ENCODE peak calls at places on chromosomes 13 and 19, in five cellular contexts. One of them, this sample, is unnamed. For H3K27me3, the result is how much of the 10 kb centered on the place peaks cover.

GRCh38 chr13:45162821-45163220 is 38.0 kb downstream of the KCTD4 start:
- DNase-seq in right lobe of liver: no peak
- DNase-seq in endothelial cell of umbilical vein: peak
- DNase-seq in IMR-90: peak
- DNase-seq in heart right ventricle: no peak
- DNase-seq in this sample: no peak

GRCh38 chr19:49432141-49433073 is 7.2 kb downstream of the GFY start:
- DNase-seq in endothelial cell of umbilical vein: no peak
- DNase-seq in heart right ventricle: no peak
- DNase-seq in IMR-90: no peak
- DNase-seq in right lobe of liver: no peak
- DNase-seq in this sample: no peak

GRCh38 chr13:93603043-93603442 is 376.4 kb downstream of the GPC6 start:
- DNase-seq in heart right ventricle: no peak
- DNase-seq in IMR-90: peak
- DNase-seq in right lobe of liver: no peak
- DNase-seq in endothelial cell of umbilical vein: no peak
- DNase-seq in this sample: no peak

GRCh38 chr19:11570039-11570462 is 7.4 kb downstream of the ACP5 start:
- DNase-seq in heart right ventricle: no peak
- DNase-seq in IMR-90: no peak
- DNase-seq in right lobe of liver: no peak
- DNase-seq in endothelial cell of umbilical vein: no peak
- DNase-seq in this sample: no peak

GRCh38 chr19:18170714-18171255 is 2.8 kb upstream of the IFI30 start:
- DNase-seq in heart right ventricle: no peak
- DNase-seq in IMR-90: no peak
- DNase-seq in right lobe of liver: peak
- DNase-seq in endothelial cell of umbilical vein: no peak
- DNase-seq in this sample: peak

GRCh38 chr13:95644611-95645052 is at the start of gene DZIP1:
- DNase-seq in heart right ventricle: peak
- DNase-seq in right lobe of liver: peak
- DNase-seq in IMR-90: peak
- DNase-seq in endothelial cell of umbilical vein: peak
- DNase-seq in this sample: peak

GRCh38 chr19:39809368-39809767 is 24.6 kb downstream of the DYRK1B start:
- DNase-seq in endothelial cell of umbilical vein: no peak
- DNase-seq in right lobe of liver: no peak
- DNase-seq in heart right ventricle: no peak
- DNase-seq in IMR-90: no peak
- DNase-seq in this sample: no peak

GRCh38 chr19:36079389-36079788 is 24.7 kb downstream of the WDR62 start:
- DNase-seq in endothelial cell of umbilical vein: no peak
- DNase-seq in right lobe of liver: no peak
- DNase-seq in heart right ventricle: no peak
- DNase-seq in IMR-90: no peak
- DNase-seq in this sample: no peak

GRCh38 chr13:64206430-64207225 is 2791.0 kb upstream of the PCDH20 start:
- DNase-seq in heart right ventricle: no peak
- DNase-seq in IMR-90: no peak
- DNase-seq in endothelial cell of umbilical vein: no peak
- DNase-seq in right lobe of liver: no peak
- DNase-seq in this sample: no peak

GRCh38 chr19:16527971-16528521 is 14.2 kb downstream of the CHERP start:
- DNase-seq in right lobe of liver: no peak
- DNase-seq in heart right ventricle: no peak
- DNase-seq in IMR-90: no peak
- DNase-seq in endothelial cell of umbilical vein: peak
- DNase-seq in this sample: no peak

GRCh38 chr13:113968463-113969310 is 5.2 kb downstream of the C13orf46 start:
- DNase-seq in IMR-90: no peak
- DNase-seq in right lobe of liver: peak
- DNase-seq in heart right ventricle: no peak
- DNase-seq in endothelial cell of umbilical vein: no peak
- DNase-seq in this sample: no peak

GRCh38 chr19:917323-918151 is at the start of gene KISS1R:
- DNase-seq in IMR-90: peak
- DNase-seq in right lobe of liver: no peak
- DNase-seq in heart right ventricle: no peak
- DNase-seq in endothelial cell of umbilical vein: no peak
- DNase-seq in this sample: no peak

GRCh38 chr13:28531195-28531955 is 36.4 kb upstream of the FLT1 start:
- DNase-seq in right lobe of liver: peak
- DNase-seq in IMR-90: peak
- DNase-seq in endothelial cell of umbilical vein: peak
- DNase-seq in heart right ventricle: peak
- DNase-seq in this sample: peak

GRCh38 chr19:7830272-7830771 is 304 bp downstream of the EVI5L start:
- DNase-seq in endothelial cell of umbilical vein: no peak
- DNase-seq in IMR-90: no peak
- DNase-seq in heart right ventricle: peak
- DNase-seq in right lobe of liver: no peak
- DNase-seq in this sample: peak

GRCh38 chr19:11288349-11288748 is 7.6 kb upstream of the TSPAN16 start:
- DNase-seq in endothelial cell of umbilical vein: peak
- DNase-seq in heart right ventricle: no peak
- DNase-seq in IMR-90: peak
- DNase-seq in right lobe of liver: no peak
- DNase-seq in this sample: no peak

GRCh38 chr13:94232956-94233355 is 246.5 kb downstream of the DCT start:
- DNase-seq in right lobe of liver: no peak
- DNase-seq in heart right ventricle: no peak
- DNase-seq in endothelial cell of umbilical vein: no peak
- DNase-seq in IMR-90: no peak
- DNase-seq in this sample: no peak

GRCh38 chr19:47229674-47230121 is 1.3 kb downstream of the BBC3 start:
- DNase-seq in IMR-90: peak
- DNase-seq in heart right ventricle: no peak
- DNase-seq in right lobe of liver: no peak
- DNase-seq in endothelial cell of umbilical vein: peak
- DNase-seq in this sample: no peak

GRCh38 chr13:32211788-32212187 is 103.4 kb downstream of the ZAR1L start:
- DNase-seq in IMR-90: peak
- DNase-seq in heart right ventricle: no peak
- DNase-seq in endothelial cell of umbilical vein: no peak
- DNase-seq in right lobe of liver: no peak
- DNase-seq in this sample: no peak

GRCh38 chr13:22717036-22717435 is 463.7 kb upstream of the SGCG start:
- DNase-seq in heart right ventricle: no peak
- DNase-seq in endothelial cell of umbilical vein: no peak
- DNase-seq in right lobe of liver: no peak
- DNase-seq in IMR-90: no peak
- DNase-seq in this sample: no peak

GRCh38 chr13:56700324-56700723 is 440.4 kb upstream of the PRR20A start:
- DNase-seq in IMR-90: no peak
- DNase-seq in right lobe of liver: no peak
- DNase-seq in endothelial cell of umbilical vein: no peak
- DNase-seq in heart right ventricle: no peak
- DNase-seq in this sample: no peak

GRCh38 chr19:52901842-52902241 is 4.4 kb upstream of the ZNF320 start:
- DNase-seq in IMR-90: no peak
- DNase-seq in right lobe of liver: no peak
- DNase-seq in endothelial cell of umbilical vein: no peak
- DNase-seq in heart right ventricle: no peak
- DNase-seq in this sample: no peak

GRCh38 chr19:49447485-49448431 is 3.9 kb downstream of the PIH1D1 start:
- DNase-seq in right lobe of liver: no peak
- DNase-seq in endothelial cell of umbilical vein: peak
- DNase-seq in IMR-90: peak
- DNase-seq in heart right ventricle: no peak
- DNase-seq in this sample: no peak

GRCh38 chr13:84810781-84811180 is 928.5 kb upstream of the SLITRK1 start:
- DNase-seq in endothelial cell of umbilical vein: no peak
- DNase-seq in right lobe of liver: no peak
- DNase-seq in heart right ventricle: no peak
- DNase-seq in IMR-90: no peak
- DNase-seq in this sample: no peak

GRCh38 chr19:1837625-1838105 is 10.6 kb downstream of the REXO1 start:
- DNase-seq in right lobe of liver: no peak
- DNase-seq in endothelial cell of umbilical vein: peak
- DNase-seq in heart right ventricle: no peak
- DNase-seq in IMR-90: no peak
- DNase-seq in this sample: no peak

GRCh38 chr13:77565635-77566034 is 30.1 kb downstream of the SCEL start:
- DNase-seq in IMR-90: peak
- DNase-seq in heart right ventricle: no peak
- DNase-seq in right lobe of liver: no peak
- DNase-seq in endothelial cell of umbilical vein: peak
- DNase-seq in this sample: no peak

GRCh38 chr13:114174529-114174941 is 4.5 kb upstream of the CFAP97D2 start:
- DNase-seq in right lobe of liver: no peak
- DNase-seq in heart right ventricle: no peak
- DNase-seq in endothelial cell of umbilical vein: peak
- DNase-seq in IMR-90: peak
- DNase-seq in this sample: no peak

GRCh38 chr19:41195675-41196497 is 2.9 kb downstream of the CYP2S1 start:
- DNase-seq in endothelial cell of umbilical vein: no peak
- DNase-seq in heart right ventricle: no peak
- DNase-seq in IMR-90: peak
- DNase-seq in right lobe of liver: no peak
- DNase-seq in this sample: no peak

GRCh38 chr19:19356901-19357566 is 36.4 kb downstream of the MAU2 start:
- DNase-seq in heart right ventricle: no peak
- DNase-seq in IMR-90: no peak
- DNase-seq in right lobe of liver: no peak
- DNase-seq in endothelial cell of umbilical vein: no peak
- DNase-seq in this sample: no peak

GRCh38 chr19:19355606-19356139 is 35.0 kb downstream of the MAU2 start:
- DNase-seq in IMR-90: no peak
- DNase-seq in heart right ventricle: no peak
- DNase-seq in right lobe of liver: no peak
- DNase-seq in endothelial cell of umbilical vein: no peak
- DNase-seq in this sample: no peak

GRCh38 chr19:19354007-19354406 is 33.4 kb downstream of the MAU2 start:
- DNase-seq in heart right ventricle: no peak
- DNase-seq in IMR-90: no peak
- DNase-seq in endothelial cell of umbilical vein: no peak
- DNase-seq in right lobe of liver: no peak
- DNase-seq in this sample: no peak

GRCh38 chr19:19354932-19355331 is 34.3 kb downstream of the MAU2 start:
- DNase-seq in right lobe of liver: no peak
- DNase-seq in IMR-90: no peak
- DNase-seq in endothelial cell of umbilical vein: no peak
- DNase-seq in heart right ventricle: no peak
- DNase-seq in this sample: no peak

GRCh38 chr19:19356500-19356899 is 35.9 kb downstream of the MAU2 start:
- DNase-seq in right lobe of liver: no peak
- DNase-seq in heart right ventricle: no peak
- DNase-seq in endothelial cell of umbilical vein: no peak
- DNase-seq in IMR-90: no peak
- DNase-seq in this sample: no peak
- H3K27ac ChIP-seq in right lobe of liver: no peak
- H3K27ac ChIP-seq in heart right ventricle: no peak
- H3K27ac ChIP-seq in endothelial cell of umbilical vein: no peak
- H3K27ac ChIP-seq in IMR-90: no peak
- H3K27ac ChIP-seq in this sample: no peak

GRCh38 chr13:111575719-111576118 is 255.3 kb downstream of the TEX29 start:
- DNase-seq in endothelial cell of umbilical vein: no peak
- DNase-seq in right lobe of liver: peak
- DNase-seq in IMR-90: no peak
- DNase-seq in heart right ventricle: no peak
- DNase-seq in this sample: no peak
- H3K27me3 ChIP-seq in endothelial cell of umbilical vein: under half
- H3K27me3 ChIP-seq in right lobe of liver: under half
- H3K27me3 ChIP-seq in IMR-90: under half
- H3K27me3 ChIP-seq in heart right ventricle: under half
- H3K27me3 ChIP-seq in this sample: under half

GRCh38 chr13:30026909-30027308 is 176.5 kb upstream of the UBL3 start:
- DNase-seq in IMR-90: no peak
- DNase-seq in right lobe of liver: no peak
- DNase-seq in heart right ventricle: no peak
- DNase-seq in endothelial cell of umbilical vein: no peak
- DNase-seq in this sample: no peak

GRCh38 chr13:30026093-30026492 is 175.7 kb upstream of the UBL3 start:
- DNase-seq in heart right ventricle: no peak
- DNase-seq in right lobe of liver: no peak
- DNase-seq in endothelial cell of umbilical vein: peak
- DNase-seq in IMR-90: peak
- DNase-seq in this sample: no peak

GRCh38 chr13:30025351-30025750 is 174.9 kb upstream of the UBL3 start:
- DNase-seq in right lobe of liver: no peak
- DNase-seq in IMR-90: no peak
- DNase-seq in endothelial cell of umbilical vein: no peak
- DNase-seq in heart right ventricle: no peak
- DNase-seq in this sample: no peak

GRCh38 chr13:30030141-30030750 is 179.8 kb upstream of the UBL3 start:
- DNase-seq in right lobe of liver: no peak
- DNase-seq in IMR-90: no peak
- DNase-seq in heart right ventricle: no peak
- DNase-seq in endothelial cell of umbilical vein: no peak
- DNase-seq in this sample: no peak

DNA sequence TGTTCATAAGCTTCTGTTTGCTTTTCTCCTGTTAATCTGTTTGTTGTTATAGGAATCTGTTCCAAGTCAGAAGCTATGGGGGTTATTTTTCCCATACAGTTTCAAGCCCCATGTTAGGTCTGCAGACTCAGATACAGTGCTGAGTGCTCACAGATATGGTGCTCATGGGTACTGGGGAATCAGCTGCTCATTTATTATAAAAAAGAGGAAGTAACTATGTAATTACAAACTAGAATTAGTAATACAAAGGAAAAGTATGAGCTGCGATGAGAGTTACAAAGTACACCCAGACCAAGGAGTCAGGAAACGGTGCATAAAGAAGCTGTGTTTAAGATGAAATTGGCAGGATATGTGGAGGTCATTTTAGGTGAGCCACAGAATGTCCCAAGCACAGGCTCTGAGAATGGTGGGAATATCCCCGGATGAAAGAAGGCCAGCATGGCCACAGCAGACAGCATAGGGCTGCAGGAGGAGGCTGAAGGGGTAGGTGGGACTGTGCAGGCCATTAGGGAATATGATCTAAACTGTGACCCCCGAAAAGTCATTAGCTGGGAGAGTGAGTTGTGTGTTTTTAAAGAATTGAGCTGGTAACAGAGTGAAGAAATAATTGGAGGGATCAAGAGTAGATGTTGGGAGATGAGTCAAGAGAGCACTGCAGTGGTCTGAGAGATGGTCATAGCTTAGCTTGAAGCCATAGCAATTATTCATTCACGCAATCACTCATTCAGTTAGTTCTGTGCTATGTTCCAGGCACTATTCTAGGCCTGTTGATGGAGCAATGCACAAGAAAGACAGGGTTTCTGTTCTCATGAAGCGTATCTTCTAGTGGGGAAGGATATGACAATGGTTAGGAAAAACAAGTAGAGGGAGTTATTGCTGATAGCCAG is 177.4 kb upstream of the UBL3 start:
- DNase-seq in endothelial cell of umbilical vein: peak
- DNase-seq in IMR-90: peak
- DNase-seq in right lobe of liver: no peak
- DNase-seq in heart right ventricle: no peak
- DNase-seq in this sample: no peak
- H3K27ac ChIP-seq in endothelial cell of umbilical vein: no peak
- H3K27ac ChIP-seq in IMR-90: no peak
- H3K27ac ChIP-seq in right lobe of liver: no peak
- H3K27ac ChIP-seq in heart right ventricle: no peak
- H3K27ac ChIP-seq in this sample: no peak

GRCh38 chr13:112065867-112066623 is 904 bp upstream of the SOX1 start:
- DNase-seq in heart right ventricle: no peak
- DNase-seq in endothelial cell of umbilical vein: no peak
- DNase-seq in IMR-90: no peak
- DNase-seq in right lobe of liver: no peak
- DNase-seq in this sample: no peak
- H3K27me3 ChIP-seq in heart right ventricle: half or more
- H3K27me3 ChIP-seq in endothelial cell of umbilical vein: half or more
- H3K27me3 ChIP-seq in IMR-90: half or more
- H3K27me3 ChIP-seq in right lobe of liver: half or more
- H3K27me3 ChIP-seq in this sample: half or more